ENCODE peak calls at places on chromosomes 11 and 22, in six cellular contexts. One of them, this sample, is unnamed.

GRCh38 chr11:2186669-2187266 is 15.2 kb upstream of the TH start:
- DNase-seq in Caco-2: no peak
- DNase-seq in stimulated activated CD4-positive, alpha-beta T cell treated with anti-CD3 and anti-CD28 coated beads, Interleukin-2, amount 100 ng/mL, for 48 hours: peak
- DNase-seq in endothelial cell: peak
- DNase-seq in lung microvascular endothelial cell: peak
- DNase-seq in activated T-helper 1 cell treated with anti-CD3 and anti-CD28 coated beads, Interleukin-12 subunit alpha, Interleukin-12 subunit beta, Interleukin-2, Interleukin-4 antibody, amounts not matched to agents 30 ng/mL and 10 ng/mL and 1 ng/mL, durations not matched to agents 14 hours and 24 hours and 36 hours: no peak
- DNase-seq in this sample: no peak

GRCh38 chr22:30872282-30873041 is 96.1 kb downstream of the MORC2 start:
- DNase-seq in Caco-2: peak
- DNase-seq in stimulated activated CD4-positive, alpha-beta T cell treated with anti-CD3 and anti-CD28 coated beads, Interleukin-2, amount 100 ng/mL, for 48 hours: no peak
- DNase-seq in endothelial cell: no peak
- DNase-seq in lung microvascular endothelial cell: no peak
- DNase-seq in activated T-helper 1 cell treated with anti-CD3 and anti-CD28 coated beads, Interleukin-12 subunit alpha, Interleukin-12 subunit beta, Interleukin-2, Interleukin-4 antibody, amounts not matched to agents 30 ng/mL and 10 ng/mL and 1 ng/mL, durations not matched to agents 14 hours and 24 hours and 36 hours: no peak
- DNase-seq in this sample: peak

GRCh38 chr22:19942886-19943664 is 1.5 kb upstream of the TXNRD2 start:
- DNase-seq in Caco-2: no peak
- DNase-seq in stimulated activated CD4-positive, alpha-beta T cell treated with anti-CD3 and anti-CD28 coated beads, Interleukin-2, amount 100 ng/mL, for 48 hours: no peak
- DNase-seq in endothelial cell: no peak
- DNase-seq in lung microvascular endothelial cell: peak
- DNase-seq in activated T-helper 1 cell treated with anti-CD3 and anti-CD28 coated beads, Interleukin-12 subunit alpha, Interleukin-12 subunit beta, Interleukin-2, Interleukin-4 antibody, amounts not matched to agents 30 ng/mL and 10 ng/mL and 1 ng/mL, durations not matched to agents 14 hours and 24 hours and 36 hours: no peak
- DNase-seq in this sample: no peak

GRCh38 chr11:43736502-43737193 is 56.1 kb downstream of the HSD17B12 start:
- DNase-seq in Caco-2: no peak
- DNase-seq in stimulated activated CD4-positive, alpha-beta T cell treated with anti-CD3 and anti-CD28 coated beads, Interleukin-2, amount 100 ng/mL, for 48 hours: no peak
- DNase-seq in endothelial cell: no peak
- DNase-seq in lung microvascular endothelial cell: no peak
- DNase-seq in activated T-helper 1 cell treated with anti-CD3 and anti-CD28 coated beads, Interleukin-12 subunit alpha, Interleukin-12 subunit beta, Interleukin-2, Interleukin-4 antibody, amounts not matched to agents 30 ng/mL and 10 ng/mL and 1 ng/mL, durations not matched to agents 14 hours and 24 hours and 36 hours: no peak
- DNase-seq in this sample: peak

GRCh38 chr11:73265853-73266643 is 6.1 kb upstream of the P2RY6 start:
- DNase-seq in Caco-2: peak
- DNase-seq in stimulated activated CD4-positive, alpha-beta T cell treated with anti-CD3 and anti-CD28 coated beads, Interleukin-2, amount 100 ng/mL, for 48 hours: no peak
- DNase-seq in endothelial cell: no peak
- DNase-seq in lung microvascular endothelial cell: no peak
- DNase-seq in activated T-helper 1 cell treated with anti-CD3 and anti-CD28 coated beads, Interleukin-12 subunit alpha, Interleukin-12 subunit beta, Interleukin-2, Interleukin-4 antibody, amounts not matched to agents 30 ng/mL and 10 ng/mL and 1 ng/mL, durations not matched to agents 14 hours and 24 hours and 36 hours: no peak
- DNase-seq in this sample: no peak

GRCh38 chr11:63839508-63840355 is 822 bp downstream of the MARK2 start:
- DNase-seq in Caco-2: no peak
- DNase-seq in stimulated activated CD4-positive, alpha-beta T cell treated with anti-CD3 and anti-CD28 coated beads, Interleukin-2, amount 100 ng/mL, for 48 hours: peak
- DNase-seq in endothelial cell: peak
- DNase-seq in lung microvascular endothelial cell: peak
- DNase-seq in activated T-helper 1 cell treated with anti-CD3 and anti-CD28 coated beads, Interleukin-12 subunit alpha, Interleukin-12 subunit beta, Interleukin-2, Interleukin-4 antibody, amounts not matched to agents 30 ng/mL and 10 ng/mL and 1 ng/mL, durations not matched to agents 14 hours and 24 hours and 36 hours: no peak
- DNase-seq in this sample: no peak

GRCh38 chr11:69419662-69420061 is 61.8 kb upstream of the LINC01488 start:
- DNase-seq in Caco-2: no peak
- DNase-seq in stimulated activated CD4-positive, alpha-beta T cell treated with anti-CD3 and anti-CD28 coated beads, Interleukin-2, amount 100 ng/mL, for 48 hours: no peak
- DNase-seq in endothelial cell: no peak
- DNase-seq in lung microvascular endothelial cell: no peak
- DNase-seq in activated T-helper 1 cell treated with anti-CD3 and anti-CD28 coated beads, Interleukin-12 subunit alpha, Interleukin-12 subunit beta, Interleukin-2, Interleukin-4 antibody, amounts not matched to agents 30 ng/mL and 10 ng/mL and 1 ng/mL, durations not matched to agents 14 hours and 24 hours and 36 hours: no peak
- DNase-seq in this sample: no peak

GRCh38 chr11:134036484-134037092 is 32.3 kb upstream of the JAM3 start:
- DNase-seq in Caco-2: no peak
- DNase-seq in stimulated activated CD4-positive, alpha-beta T cell treated with anti-CD3 and anti-CD28 coated beads, Interleukin-2, amount 100 ng/mL, for 48 hours: no peak
- DNase-seq in endothelial cell: no peak
- DNase-seq in lung microvascular endothelial cell: no peak
- DNase-seq in activated T-helper 1 cell treated with anti-CD3 and anti-CD28 coated beads, Interleukin-12 subunit alpha, Interleukin-12 subunit beta, Interleukin-2, Interleukin-4 antibody, amounts not matched to agents 30 ng/mL and 10 ng/mL and 1 ng/mL, durations not matched to agents 14 hours and 24 hours and 36 hours: peak
- DNase-seq in this sample: no peak

GRCh38 chr11:9573775-9574555 is 495 bp downstream of the WEE1 start:
- DNase-seq in Caco-2: no peak
- DNase-seq in stimulated activated CD4-positive, alpha-beta T cell treated with anti-CD3 and anti-CD28 coated beads, Interleukin-2, amount 100 ng/mL, for 48 hours: no peak
- DNase-seq in endothelial cell: peak
- DNase-seq in lung microvascular endothelial cell: peak
- DNase-seq in activated T-helper 1 cell treated with anti-CD3 and anti-CD28 coated beads, Interleukin-12 subunit alpha, Interleukin-12 subunit beta, Interleukin-2, Interleukin-4 antibody, amounts not matched to agents 30 ng/mL and 10 ng/mL and 1 ng/mL, durations not matched to agents 14 hours and 24 hours and 36 hours: peak
- DNase-seq in this sample: no peak

GRCh38 chr11:20126724-20127123 is 33.6 kb downstream of the DBX1 start:
- DNase-seq in Caco-2: no peak
- DNase-seq in stimulated activated CD4-positive, alpha-beta T cell treated with anti-CD3 and anti-CD28 coated beads, Interleukin-2, amount 100 ng/mL, for 48 hours: no peak
- DNase-seq in endothelial cell: no peak
- DNase-seq in lung microvascular endothelial cell: no peak
- DNase-seq in activated T-helper 1 cell treated with anti-CD3 and anti-CD28 coated beads, Interleukin-12 subunit alpha, Interleukin-12 subunit beta, Interleukin-2, Interleukin-4 antibody, amounts not matched to agents 30 ng/mL and 10 ng/mL and 1 ng/mL, durations not matched to agents 14 hours and 24 hours and 36 hours: no peak
- DNase-seq in this sample: no peak

GRCh38 chr11:14519692-14520085 is 497 bp downstream of the PSMA1 start:
- DNase-seq in Caco-2: no peak
- DNase-seq in stimulated activated CD4-positive, alpha-beta T cell treated with anti-CD3 and anti-CD28 coated beads, Interleukin-2, amount 100 ng/mL, for 48 hours: no peak
- DNase-seq in endothelial cell: no peak
- DNase-seq in lung microvascular endothelial cell: peak
- DNase-seq in activated T-helper 1 cell treated with anti-CD3 and anti-CD28 coated beads, Interleukin-12 subunit alpha, Interleukin-12 subunit beta, Interleukin-2, Interleukin-4 antibody, amounts not matched to agents 30 ng/mL and 10 ng/mL and 1 ng/mL, durations not matched to agents 14 hours and 24 hours and 36 hours: no peak
- DNase-seq in this sample: no peak

GRCh38 chr11:93921695-93922468 is 71.5 kb upstream of the VSTM5 start:
- DNase-seq in Caco-2: peak
- DNase-seq in stimulated activated CD4-positive, alpha-beta T cell treated with anti-CD3 and anti-CD28 coated beads, Interleukin-2, amount 100 ng/mL, for 48 hours: peak
- DNase-seq in endothelial cell: peak
- DNase-seq in lung microvascular endothelial cell: peak
- DNase-seq in activated T-helper 1 cell treated with anti-CD3 and anti-CD28 coated beads, Interleukin-12 subunit alpha, Interleukin-12 subunit beta, Interleukin-2, Interleukin-4 antibody, amounts not matched to agents 30 ng/mL and 10 ng/mL and 1 ng/mL, durations not matched to agents 14 hours and 24 hours and 36 hours: peak
- DNase-seq in this sample: peak

GRCh38 chr11:11960687-11961086 is 47.7 kb downstream of the DKK3 start:
- DNase-seq in Caco-2: no peak
- DNase-seq in stimulated activated CD4-positive, alpha-beta T cell treated with anti-CD3 and anti-CD28 coated beads, Interleukin-2, amount 100 ng/mL, for 48 hours: no peak
- DNase-seq in endothelial cell: no peak
- DNase-seq in lung microvascular endothelial cell: peak
- DNase-seq in activated T-helper 1 cell treated with anti-CD3 and anti-CD28 coated beads, Interleukin-12 subunit alpha, Interleukin-12 subunit beta, Interleukin-2, Interleukin-4 antibody, amounts not matched to agents 30 ng/mL and 10 ng/mL and 1 ng/mL, durations not matched to agents 14 hours and 24 hours and 36 hours: peak
- DNase-seq in this sample: no peak

GRCh38 chr11:58829736-58830135 is 14.8 kb downstream of the GLYATL2 start:
- DNase-seq in Caco-2: no peak
- DNase-seq in stimulated activated CD4-positive, alpha-beta T cell treated with anti-CD3 and anti-CD28 coated beads, Interleukin-2, amount 100 ng/mL, for 48 hours: no peak
- DNase-seq in endothelial cell: no peak
- DNase-seq in lung microvascular endothelial cell: no peak
- DNase-seq in activated T-helper 1 cell treated with anti-CD3 and anti-CD28 coated beads, Interleukin-12 subunit alpha, Interleukin-12 subunit beta, Interleukin-2, Interleukin-4 antibody, amounts not matched to agents 30 ng/mL and 10 ng/mL and 1 ng/mL, durations not matched to agents 14 hours and 24 hours and 36 hours: no peak
- DNase-seq in this sample: no peak

GRCh38 chr11:70885721-70886305 is 366.6 kb downstream of the SHANK2 start:
- DNase-seq in Caco-2: no peak
- DNase-seq in stimulated activated CD4-positive, alpha-beta T cell treated with anti-CD3 and anti-CD28 coated beads, Interleukin-2, amount 100 ng/mL, for 48 hours: no peak
- DNase-seq in endothelial cell: no peak
- DNase-seq in lung microvascular endothelial cell: no peak
- DNase-seq in activated T-helper 1 cell treated with anti-CD3 and anti-CD28 coated beads, Interleukin-12 subunit alpha, Interleukin-12 subunit beta, Interleukin-2, Interleukin-4 antibody, amounts not matched to agents 30 ng/mL and 10 ng/mL and 1 ng/mL, durations not matched to agents 14 hours and 24 hours and 36 hours: no peak
- DNase-seq in this sample: no peak

GRCh38 chr11:8070417-8071101 is 10.5 kb upstream of the TUB start:
- DNase-seq in Caco-2: no peak
- DNase-seq in stimulated activated CD4-positive, alpha-beta T cell treated with anti-CD3 and anti-CD28 coated beads, Interleukin-2, amount 100 ng/mL, for 48 hours: no peak
- DNase-seq in endothelial cell: no peak
- DNase-seq in lung microvascular endothelial cell: peak
- DNase-seq in activated T-helper 1 cell treated with anti-CD3 and anti-CD28 coated beads, Interleukin-12 subunit alpha, Interleukin-12 subunit beta, Interleukin-2, Interleukin-4 antibody, amounts not matched to agents 30 ng/mL and 10 ng/mL and 1 ng/mL, durations not matched to agents 14 hours and 24 hours and 36 hours: no peak
- DNase-seq in this sample: no peak

GRCh38 chr11:11966354-11966741 is 42.1 kb downstream of the DKK3 start:
- DNase-seq in Caco-2: no peak
- DNase-seq in stimulated activated CD4-positive, alpha-beta T cell treated with anti-CD3 and anti-CD28 coated beads, Interleukin-2, amount 100 ng/mL, for 48 hours: no peak
- DNase-seq in endothelial cell: no peak
- DNase-seq in lung microvascular endothelial cell: no peak
- DNase-seq in activated T-helper 1 cell treated with anti-CD3 and anti-CD28 coated beads, Interleukin-12 subunit alpha, Interleukin-12 subunit beta, Interleukin-2, Interleukin-4 antibody, amounts not matched to agents 30 ng/mL and 10 ng/mL and 1 ng/mL, durations not matched to agents 14 hours and 24 hours and 36 hours: no peak
- DNase-seq in this sample: no peak